ENCODE peak calls at places on chromosomes 12 and 14, in nine cellular contexts. R, U, I, X, C, W, G, O and A are unnamed samples.

GRCh38 chr12:57146925-57147640 is at the start of gene LRP1-AS:
- DNase-seq in R (no peak), U (no peak), I (no peak), X (no peak), C (peak), W (no peak), G (no peak), O (no peak), A (no peak)

GRCh38 chr12:121793501-121793835 is at the start of gene RHOF:
- DNase-seq in R (peak), U (peak), I (no peak), X (no peak), C (no peak), W (peak), G (no peak), O (peak), A (no peak)

GRCh38 chr12:118136559-118137003 is 657 bp downstream of the PEBP1 start:
- DNase-seq in R (peak), U (peak), I (peak), X (no peak), C (no peak), W (peak), G (no peak), O (no peak), A (no peak)

GRCh38 chr12:112822056-112822455 is 30.5 kb downstream of the RPH3A start:
- DNase-seq in R (no peak), U (no peak), I (no peak), X (no peak), C (no peak), W (no peak), G (no peak), O (no peak), A (no peak)

GRCh38 chr12:49622501-49623141 is 740 bp upstream of the PRPF40B start:
- DNase-seq in R (peak), U (peak), I (peak), X (no peak), C (no peak), W (no peak), G (no peak), O (no peak), A (no peak)

GRCh38 chr12:14618990-14619389 is 51.3 kb upstream of the PLBD1 start:
- DNase-seq in R (no peak), U (no peak), I (peak), X (no peak), C (no peak), W (no peak), G (no peak), O (no peak), A (no peak)

GRCh38 chr12:53381739-53382630 is 2.0 kb downstream of the SP1 start:
- DNase-seq in R (peak), U (peak), I (peak), X (no peak), C (peak), W (no peak), G (no peak), O (peak), A (peak)

GRCh38 chr14:67879026-67879425 is 59.4 kb downstream of the RAD51B start:
- DNase-seq in R (no peak), U (no peak), I (no peak), X (no peak), C (no peak), W (no peak), G (no peak), O (no peak), A (no peak)

GRCh38 chr14:96256420-96256819 is 410 bp downstream of the BDKRB1 start:
- DNase-seq in R (no peak), U (no peak), I (peak), X (no peak), C (no peak), W (no peak), G (no peak), O (no peak), A (no peak)

GRCh38 chr12:113237748-113238147 is 16.5 kb downstream of the TPCN1 start:
- DNase-seq in R (no peak), U (no peak), I (no peak), X (no peak), C (no peak), W (no peak), G (no peak), O (no peak), A (no peak)

GRCh38 chr12:29782821-29783772 is 645 bp downstream of the TMTC1 start:
- DNase-seq in R (peak), U (no peak), I (no peak), X (no peak), C (peak), W (peak), G (peak), O (no peak), A (peak)